ENCODE peak calls at places on chromosomes 6 and 20, in eight cellular contexts. H is OCI-LY7, O is GM23248, L is H9, X is endothelial cell of umbilical vein, S is IMR-90, J is mesenchymal stem cell, Q is neural progenitor cell. I is an unnamed sample.

GRCh38 chr6:149545258-149545753 is 537 bp downstream of the PPIL4 start:
- DNase-seq in H (peak; percentile 70), O (peak; percentile 89), L (peak; percentile 34), X (peak; percentile 86), S (peak; percentile 73), J (peak; percentile 91), Q (peak; percentile 36), I (peak; percentile 62)

GRCh38 chr6:75243333-75244062 is at the start of gene COX7A2:
- DNase-seq in H (peak; percentile 95), O (peak; percentile 99), L (peak; percentile 95), X (peak; percentile 98), S (peak; percentile 98), J (peak; percentile 99), Q (peak; percentile 96), I (peak; percentile 85)

GRCh38 chr6:75430631-75431345 is 62.8 kb downstream of the FILIP1 start:
- DNase-seq in H (no peak), O (no peak), L (no peak), X (peak; percentile 85), S (no peak), J (no peak), Q (no peak), I (peak; percentile 43)

GRCh38 chr6:163793584-163793983 is 379.1 kb downstream of the QKI start:
- DNase-seq in H (no peak), O (peak; percentile 83), L (no peak), X (no peak), S (peak; percentile 85), J (peak; percentile 70), Q (no peak), I (no peak)

GRCh38 chr20:15196580-15197255 is 859.3 kb upstream of the FLRT3 start:
- DNase-seq in H (no peak), O (no peak), L (no peak), X (no peak), S (no peak), J (no peak), Q (no peak), I (no peak)

GRCh38 chr6:40410792-40411191 is 176.4 kb downstream of the LRFN2 start:
- DNase-seq in H (no peak), O (no peak), L (no peak), X (no peak), S (no peak), J (no peak), Q (no peak), I (no peak)

GRCh38 chr20:57387945-57388351 is 3.2 kb upstream of the RBM38 start:
- DNase-seq in H (no peak), O (no peak), L (no peak), X (no peak), S (no peak), J (no peak), Q (no peak), I (no peak)

GRCh38 chr6:91376686-91377085 is 789.8 kb upstream of the MAP3K7 start:
- DNase-seq in H (no peak), O (no peak), L (no peak), X (no peak), S (no peak), J (no peak), Q (no peak), I (no peak)

GRCh38 chr6:138955262-138955661 is 32.8 kb downstream of the REPS1 start:
- DNase-seq in H (no peak), O (no peak), L (no peak), X (no peak), S (no peak), J (no peak), Q (no peak), I (no peak)

GRCh38 chr20:14986026-14986655 is 648.7 kb upstream of the FLRT3 start:
- DNase-seq in H (no peak), O (no peak), L (no peak), X (peak; percentile 82), S (no peak), J (no peak), Q (no peak), I (no peak)

GRCh38 chr6:52176550-52176949 is 9.6 kb upstream of the IL17A start:
- DNase-seq in H (no peak), O (no peak), L (no peak), X (no peak), S (no peak), J (no peak), Q (no peak), I (no peak)

GRCh38 chr20:38187512-38187911 is 22.4 kb upstream of the TGM2 start:
- DNase-seq in H (no peak), O (peak; percentile 79), L (peak; percentile 60), X (no peak), S (peak; percentile 43), J (peak; percentile 56), Q (peak; percentile 41), I (peak; percentile 39)

GRCh38 chr6:87830834-87831374 is 128.9 kb upstream of the AKIRIN2 start:
- DNase-seq in H (peak; percentile 74), O (no peak), L (no peak), X (no peak), S (no peak), J (no peak), Q (no peak), I (no peak)

GRCh38 chr20:36950432-36951197 is 893 bp downstream of the SAMHD1 start:
- DNase-seq in H (peak; percentile 29), O (peak; percentile 59), L (peak; percentile 41), X (peak; percentile 20), S (peak; percentile 22), J (peak; percentile 65), Q (peak; percentile 44), I (peak; percentile 89)

GRCh38 chr6:18260448-18261106 is 3.8 kb downstream of the DEK start:
- DNase-seq in H (peak; percentile 59), O (peak; percentile 70), L (no peak), X (no peak), S (peak; percentile 36), J (peak; percentile 51), Q (no peak), I (peak; percentile 80)

GRCh38 chr6:7052441-7052936 is 55.3 kb upstream of the RREB1 start:
- DNase-seq in H (no peak), O (peak; percentile 79), L (peak; percentile 49), X (no peak), S (peak; percentile 65), J (peak; percentile 87), Q (peak; percentile 58), I (peak; percentile 81)

GRCh38 chr20:25484911-25485511 is 77.5 kb downstream of the GINS1 start:
- DNase-seq in H (peak; percentile 5), O (no peak), L (no peak), X (peak; percentile 92), S (no peak), J (no peak), Q (no peak), I (peak; percentile 58)

GRCh38 chr20:4082406-4083102 is 67.2 kb upstream of the RNF24 start:
- DNase-seq in H (no peak), O (peak; percentile 60), L (peak; percentile 79), X (no peak), S (peak; percentile 82), J (peak; percentile 89), Q (peak; percentile 70), I (no peak)

GRCh38 chr6:19757036-19757435 is 80.1 kb upstream of the ID4 start:
- DNase-seq in H (no peak), O (peak; percentile 69), L (no peak), X (no peak), S (peak; percentile 39), J (no peak), Q (no peak), I (peak; percentile 11)

GRCh38 chr6:32340242-32340641 is 31.5 kb downstream of the TSBP1 start:
- DNase-seq in H (no peak), O (no peak), L (no peak), X (no peak), S (no peak), J (no peak), Q (no peak), I (no peak)

GRCh38 chr6:32332433-32332832 is 39.3 kb downstream of the TSBP1 start:
- DNase-seq in H (no peak), O (no peak), L (no peak), X (no peak), S (no peak), J (no peak), Q (no peak), I (no peak)

DNA sequence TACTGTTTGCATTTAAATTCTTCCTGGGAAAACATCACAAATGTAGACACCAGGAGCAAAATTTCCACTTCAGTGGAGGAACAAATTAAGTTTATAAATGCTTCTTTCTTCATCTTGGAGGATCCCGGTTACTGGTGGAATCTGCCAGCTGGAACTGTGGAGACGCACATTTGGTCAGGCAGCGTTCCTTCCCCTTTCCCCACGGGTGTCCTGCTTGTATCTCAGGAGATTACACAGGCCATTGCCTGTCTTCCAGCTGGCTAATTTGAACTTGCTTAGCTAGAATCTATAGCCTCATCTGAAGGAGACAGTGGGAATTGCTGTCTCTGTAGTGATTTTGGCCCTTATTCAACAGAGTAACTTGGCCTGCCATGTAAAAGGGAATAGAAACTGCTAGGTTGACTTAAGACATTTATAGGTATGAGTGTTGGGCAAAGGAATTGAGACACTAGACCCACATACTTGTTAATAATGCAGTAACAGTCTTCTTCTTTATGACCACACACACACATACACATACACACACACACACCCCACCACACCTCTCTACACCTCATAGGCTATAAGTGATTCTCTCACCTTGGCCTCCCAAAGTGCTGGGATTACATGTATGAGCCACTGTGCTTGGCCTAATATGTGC is 34.4 kb downstream of the TSBP1 start:
- DNase-seq in H (peak; percentile 8), O (no peak), L (no peak), X (no peak), S (no peak), J (no peak), Q (no peak), I (no peak)
- H2AFZ ChIP-seq in H (peak overlapping the region; percentile 9), O (no peak overlapping the region), L (no peak overlapping the region), X (no peak overlapping the region), S (no peak overlapping the region), J (no peak overlapping the region), Q (no peak overlapping the region), I (no peak overlapping the region)

GRCh38 chr20:31679357-31680285 is 41.9 kb downstream of the COX4I2 start:
- DNase-seq in H (no peak), O (no peak), L (no peak), X (no peak), S (no peak), J (no peak), Q (no peak), I (no peak)
- H3K4me1 ChIP-seq in H (peaks cover 88% of the 10 kb centered on the region), O (peaks cover 29% of the 10 kb centered on the region), L (no peaks in the 10 kb centered on the region), X (peaks cover 59% of the 10 kb centered on the region), S (peaks cover 36% of the 10 kb centered on the region), J (peaks cover 54% of the 10 kb centered on the region), Q (peaks cover 21% of the 10 kb centered on the region), I (peaks cover 50% of the 10 kb centered on the region)

GRCh38 chr6:11212625-11213024 is 19.8 kb downstream of the NEDD9 start:
- DNase-seq in H (no peak), O (peak; percentile 84), L (no peak), X (peak; percentile 71), S (peak; percentile 90), J (peak; percentile 64), Q (no peak), I (peak; percentile 88)
- H3K27ac ChIP-seq in H (no peak overlapping the region), O (peak overlapping the region; percentile 28), L (no peak overlapping the region), X (peak overlapping the region; percentile 77), S (no peak overlapping the region), J (no peak overlapping the region), Q (no peak overlapping the region), I (peak overlapping the region; percentile 99)

DNA sequence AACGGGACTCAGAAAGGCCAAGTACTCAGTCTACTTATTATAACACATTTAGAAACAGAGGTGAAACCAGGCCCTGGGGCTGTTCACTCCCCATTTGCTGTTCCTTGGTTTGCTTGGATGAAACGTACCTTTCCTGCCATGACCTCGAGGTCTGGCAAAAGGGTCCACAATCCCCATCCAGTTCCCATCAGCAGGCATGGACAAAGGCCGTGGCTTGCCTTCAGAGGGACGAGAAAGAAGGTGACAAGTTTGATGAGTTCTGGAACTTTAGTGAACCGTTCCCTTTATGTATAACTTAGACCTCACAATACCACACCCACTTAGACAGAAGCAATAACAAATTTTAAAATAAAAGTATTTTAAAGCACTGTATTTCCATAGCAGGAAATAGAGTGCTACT is 53.6 kb upstream of the IPCEF1 start:
- DNase-seq in H (no peak), O (no peak), L (no peak), X (no peak), S (no peak), J (no peak), Q (no peak), I (no peak)
- H2AFZ ChIP-seq in H (no peak overlapping the region), O (peak overlapping the region; percentile 76), L (no peak overlapping the region), X (peak overlapping the region; percentile 69), S (peak overlapping the region; percentile 75), J (peak overlapping the region; percentile 20), Q (no peak overlapping the region), I (peak overlapping the region; percentile 78)